ENCODE peak calls at places on chromosomes 16 and 17, in five cellular contexts. One of them, this sample, is unnamed.

GRCh38 chr17:54891176-54891821 is 9.4 kb upstream of the TOM1L1 start:
- DNase-seq in A549: peak
- DNase-seq in K562: peak
- DNase-seq in IMR-90: peak
- DNase-seq in GM12878: no peak
- DNase-seq in this sample: peak

GRCh38 chr16:27408012-27408601 is 6.1 kb downstream of the IL21R start:
- DNase-seq in A549: no peak
- DNase-seq in K562: no peak
- DNase-seq in IMR-90: peak
- DNase-seq in GM12878: peak
- DNase-seq in this sample: no peak

GRCh38 chr17:73820686-73821448 is 176.6 kb upstream of the SDK2 start:
- DNase-seq in A549: no peak
- DNase-seq in K562: peak
- DNase-seq in IMR-90: no peak
- DNase-seq in GM12878: no peak
- DNase-seq in this sample: peak

GRCh38 chr16:68200120-68200783 is 35.7 kb downstream of the ESRP2 start:
- DNase-seq in A549: peak
- DNase-seq in K562: no peak
- DNase-seq in IMR-90: peak
- DNase-seq in GM12878: no peak
- DNase-seq in this sample: no peak

GRCh38 chr16:66026211-66026610 is 340.3 kb upstream of the CDH5 start:
- DNase-seq in A549: peak
- DNase-seq in K562: peak
- DNase-seq in IMR-90: no peak
- DNase-seq in GM12878: no peak
- DNase-seq in this sample: peak

GRCh38 chr17:3698139-3698538 is 2.2 kb upstream of the P2RX5 start:
- DNase-seq in A549: no peak
- DNase-seq in K562: no peak
- DNase-seq in IMR-90: no peak
- DNase-seq in GM12878: no peak
- DNase-seq in this sample: no peak

GRCh38 chr16:72128701-72129100 is 35.1 kb downstream of the DHX38 start:
- DNase-seq in A549: no peak
- DNase-seq in K562: no peak
- DNase-seq in IMR-90: no peak
- DNase-seq in GM12878: no peak
- DNase-seq in this sample: no peak

GRCh38 chr16:21277045-21277926 is 804 bp downstream of the CRYM start:
- DNase-seq in A549: no peak
- DNase-seq in K562: peak
- DNase-seq in IMR-90: no peak
- DNase-seq in GM12878: no peak
- DNase-seq in this sample: no peak

GRCh38 chr16:2158262-2158638 is 2.7 kb downstream of the TRAF7 start:
- DNase-seq in A549: no peak
- DNase-seq in K562: no peak
- DNase-seq in IMR-90: no peak
- DNase-seq in GM12878: no peak
- DNase-seq in this sample: no peak

GRCh38 chr17:17401271-17401781 is 75.5 kb upstream of the MED9 start:
- DNase-seq in A549: peak
- DNase-seq in K562: peak
- DNase-seq in IMR-90: no peak
- DNase-seq in GM12878: no peak
- DNase-seq in this sample: no peak

GRCh38 chr17:35238817-35239216 is 4.1 kb upstream of the SLFN5 start:
- DNase-seq in A549: peak
- DNase-seq in K562: no peak
- DNase-seq in IMR-90: peak
- DNase-seq in GM12878: no peak
- DNase-seq in this sample: no peak

GRCh38 chr16:28882476-28883180 is 4.3 kb downstream of the ATP2A1 start:
- DNase-seq in A549: no peak
- DNase-seq in K562: no peak
- DNase-seq in IMR-90: no peak
- DNase-seq in GM12878: no peak
- DNase-seq in this sample: no peak

GRCh38 chr16:15811778-15812750 is 44.8 kb downstream of the MYH11 start:
- DNase-seq in A549: peak
- DNase-seq in K562: no peak
- DNase-seq in IMR-90: peak
- DNase-seq in GM12878: no peak
- DNase-seq in this sample: no peak

GRCh38 chr16:57821149-57821971 is 19.1 kb upstream of the KIFC3 start:
- DNase-seq in A549: peak
- DNase-seq in K562: peak
- DNase-seq in IMR-90: no peak
- DNase-seq in GM12878: no peak
- DNase-seq in this sample: no peak

GRCh38 chr17:51721711-51722110 is 436.8 kb downstream of the CA10 start:
- DNase-seq in A549: no peak
- DNase-seq in K562: no peak
- DNase-seq in IMR-90: no peak
- DNase-seq in GM12878: no peak
- DNase-seq in this sample: no peak

GRCh38 chr17:14211778-14212177 is 24.9 kb downstream of the CDRT15 start:
- DNase-seq in A549: no peak
- DNase-seq in K562: no peak
- DNase-seq in IMR-90: no peak
- DNase-seq in GM12878: no peak
- DNase-seq in this sample: no peak

GRCh38 chr16:84511180-84511800 is 6.8 kb upstream of the MEAK7 start:
- DNase-seq in A549: peak
- DNase-seq in K562: peak
- DNase-seq in IMR-90: peak
- DNase-seq in GM12878: peak
- DNase-seq in this sample: peak

GRCh38 chr16:18803569-18804462 is 2.5 kb upstream of the ARL6IP1 start:
- DNase-seq in A549: no peak
- DNase-seq in K562: peak
- DNase-seq in IMR-90: peak
- DNase-seq in GM12878: no peak
- DNase-seq in this sample: no peak

GRCh38 chr16:85720319-85720637 is 30.6 kb downstream of the C16orf74 start:
- DNase-seq in A549: no peak
- DNase-seq in K562: no peak
- DNase-seq in IMR-90: no peak
- DNase-seq in GM12878: no peak
- DNase-seq in this sample: no peak

GRCh38 chr16:85724126-85724879 is 26.6 kb downstream of the C16orf74 start:
- DNase-seq in A549: no peak
- DNase-seq in K562: no peak
- DNase-seq in IMR-90: no peak
- DNase-seq in GM12878: no peak
- DNase-seq in this sample: no peak

GRCh38 chr16:85722497-85722896 is 28.4 kb downstream of the C16orf74 start:
- DNase-seq in A549: no peak
- DNase-seq in K562: no peak
- DNase-seq in IMR-90: no peak
- DNase-seq in GM12878: no peak
- DNase-seq in this sample: no peak

GRCh38 chr16:85719605-85720318 is 31.0 kb upstream of the GINS2 start:
- DNase-seq in A549: no peak
- DNase-seq in K562: no peak
- DNase-seq in IMR-90: no peak
- DNase-seq in GM12878: no peak
- DNase-seq in this sample: no peak

DNA sequence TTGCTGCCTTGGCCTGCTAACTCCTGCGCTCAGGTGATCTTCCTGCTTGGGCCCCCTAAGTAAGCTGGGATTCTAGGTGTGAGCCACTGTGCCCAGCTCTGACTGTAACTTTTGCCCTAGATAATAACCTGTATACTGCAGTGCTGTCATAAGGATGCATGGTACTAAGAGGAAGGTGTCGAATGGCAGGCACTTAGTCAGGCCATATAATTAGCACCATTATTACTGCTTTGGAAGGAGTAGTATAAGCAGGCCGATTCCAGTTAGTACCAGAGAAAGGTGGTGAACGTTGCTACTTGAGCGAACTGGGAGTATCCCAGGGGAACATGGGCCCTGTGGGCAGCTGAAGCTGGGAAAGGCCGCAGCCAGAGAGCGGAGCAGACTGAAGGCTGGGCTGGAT is 28.8 kb downstream of the C16orf74 start:
- DNase-seq in A549: no peak
- DNase-seq in K562: no peak
- DNase-seq in IMR-90: no peak
- DNase-seq in GM12878: no peak
- DNase-seq in this sample: no peak
- TF ChIP-seq RCOR1 in A549: no peak
- TF ChIP-seq RCOR1 in K562: no peak
- TF ChIP-seq RCOR1 in IMR-90: no peak
- TF ChIP-seq RCOR1 in GM12878: no peak
- TF ChIP-seq RCOR1 in this sample: no peak

GRCh38 chr16:11615756-11616447 is 29.2 kb upstream of the LITAF start:
- DNase-seq in A549: no peak
- DNase-seq in K562: peak
- DNase-seq in IMR-90: peak
- DNase-seq in GM12878: no peak
- DNase-seq in this sample: no peak

GRCh38 chr16:11610580-11610979 is 23.9 kb upstream of the LITAF start:
- DNase-seq in A549: peak
- DNase-seq in K562: peak
- DNase-seq in IMR-90: no peak
- DNase-seq in GM12878: no peak
- DNase-seq in this sample: no peak

GRCh38 chr16:11614587-11615175 is 28.0 kb upstream of the LITAF start:
- DNase-seq in A549: no peak
- DNase-seq in K562: no peak
- DNase-seq in IMR-90: no peak
- DNase-seq in GM12878: no peak
- DNase-seq in this sample: no peak

GRCh38 chr16:11612110-11612981 is 25.6 kb upstream of the LITAF start:
- DNase-seq in A549: peak
- DNase-seq in K562: peak
- DNase-seq in IMR-90: no peak
- DNase-seq in GM12878: no peak
- DNase-seq in this sample: no peak

DNA sequence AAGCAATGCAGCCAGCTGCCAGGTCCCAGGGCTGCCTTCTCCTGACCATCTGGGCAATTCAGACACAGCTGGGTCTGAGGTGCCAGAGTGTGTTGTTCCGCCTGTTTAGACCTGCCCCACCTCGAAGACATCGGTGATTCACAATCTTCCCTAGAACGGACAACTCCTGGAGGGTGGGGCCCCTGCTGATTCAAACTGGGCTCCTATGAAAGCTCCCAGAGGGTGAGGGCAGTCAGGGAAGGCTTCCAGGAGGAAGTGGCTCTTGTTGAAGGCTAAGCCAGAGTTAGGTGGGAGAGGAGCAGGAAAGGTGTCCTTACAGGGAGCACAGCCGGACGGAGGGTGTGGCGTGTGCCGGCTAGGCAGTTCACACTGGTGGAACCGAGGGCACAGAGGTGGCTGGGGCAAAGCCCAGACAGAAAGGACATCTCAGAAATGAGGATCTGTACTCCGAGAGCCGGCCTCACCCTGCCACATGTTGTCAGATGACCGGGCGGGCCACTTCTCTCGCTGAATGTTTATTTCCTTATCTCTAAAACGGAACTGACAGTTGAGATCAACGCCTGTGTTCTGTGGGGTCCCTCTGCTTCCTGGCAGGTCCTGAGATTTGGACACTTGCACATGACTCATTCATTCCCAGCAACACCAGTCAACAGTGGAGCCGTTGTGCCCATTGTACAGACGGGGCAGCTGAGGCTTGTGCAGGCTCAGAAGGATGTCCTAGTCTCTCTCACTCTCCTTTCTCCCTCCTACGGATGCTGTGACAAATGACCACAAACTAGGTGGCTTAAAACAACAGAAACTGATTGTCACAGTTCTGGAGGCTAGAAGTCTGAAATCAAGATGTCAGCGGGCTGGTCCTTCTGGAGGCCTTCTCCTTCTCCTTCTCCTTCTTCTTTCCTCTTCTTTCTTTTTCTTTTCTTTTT is 26.9 kb upstream of the LITAF start:
- DNase-seq in A549: no peak
- DNase-seq in K562: peak
- DNase-seq in IMR-90: no peak
- DNase-seq in GM12878: no peak
- DNase-seq in this sample: no peak
- TF ChIP-seq RCOR1 in A549: no peak
- TF ChIP-seq RCOR1 in K562: peak
- TF ChIP-seq RCOR1 in IMR-90: peak
- TF ChIP-seq RCOR1 in GM12878: peak
- TF ChIP-seq RCOR1 in this sample: no peak

GRCh38 chr17:56735842-56736241 is 97.9 kb downstream of the C17orf67 start:
- DNase-seq in A549: no peak
- DNase-seq in K562: no peak
- DNase-seq in IMR-90: no peak
- DNase-seq in GM12878: no peak
- DNase-seq in this sample: no peak
- TF ChIP-seq RCOR1 in A549: no peak
- TF ChIP-seq RCOR1 in K562: no peak
- TF ChIP-seq RCOR1 in IMR-90: no peak
- TF ChIP-seq RCOR1 in GM12878: no peak
- TF ChIP-seq RCOR1 in this sample: no peak

GRCh38 chr17:66221755-66222530 is 7.3 kb downstream of the APOH start:
- DNase-seq in A549: no peak
- DNase-seq in K562: no peak
- DNase-seq in IMR-90: no peak
- DNase-seq in GM12878: no peak
- DNase-seq in this sample: no peak
- TF ChIP-seq RCOR1 in A549: no peak
- TF ChIP-seq RCOR1 in K562: no peak
- TF ChIP-seq RCOR1 in IMR-90: no peak
- TF ChIP-seq RCOR1 in GM12878: no peak
- TF ChIP-seq RCOR1 in this sample: no peak

GRCh38 chr17:4808378-4808767 is 1.4 kb downstream of the PLD2 start:
- DNase-seq in A549: no peak
- DNase-seq in K562: no peak
- DNase-seq in IMR-90: no peak
- DNase-seq in GM12878: no peak
- DNase-seq in this sample: no peak
- TF ChIP-seq RCOR1 in A549: no peak
- TF ChIP-seq RCOR1 in K562: no peak
- TF ChIP-seq RCOR1 in IMR-90: no peak
- TF ChIP-seq RCOR1 in GM12878: no peak
- TF ChIP-seq RCOR1 in this sample: no peak

DNA sequence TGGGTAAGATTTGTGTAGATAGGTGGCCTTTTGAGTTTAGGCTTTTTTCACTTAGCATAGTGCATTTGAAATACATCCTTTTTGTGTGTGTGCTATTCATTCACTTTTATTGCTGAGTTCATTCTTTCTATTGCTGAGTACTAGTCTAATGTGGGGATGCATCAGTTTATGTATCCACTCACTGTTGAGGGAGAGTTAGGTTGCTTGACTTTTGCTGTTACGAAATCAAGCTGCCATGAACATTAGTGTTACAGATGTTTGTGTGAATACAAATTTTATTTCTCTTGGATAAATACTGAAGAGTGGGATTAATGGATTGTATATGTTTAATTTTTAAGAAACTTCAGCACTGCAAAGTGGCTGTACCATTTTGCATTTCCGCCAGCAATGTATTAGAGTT is 74.3 kb downstream of the SPECC1 start:
- DNase-seq in A549: no peak
- DNase-seq in K562: no peak
- DNase-seq in IMR-90: peak
- DNase-seq in GM12878: no peak
- DNase-seq in this sample: no peak
- TF ChIP-seq RCOR1 in A549: no peak
- TF ChIP-seq RCOR1 in K562: no peak
- TF ChIP-seq RCOR1 in IMR-90: no peak
- TF ChIP-seq RCOR1 in GM12878: no peak
- TF ChIP-seq RCOR1 in this sample: no peak